ENCODE peak calls at places on chromosomes 2 and 18, in four cellular contexts. One of them, this sample, is unnamed.
A peak's percentile ranks its signal among the peaks of the same experiment; 100 is the strongest.

GRCh38 chr2:222722327-222722946 is 51.0 kb downstream of the MOGAT1 start:
- DNase-seq in tibial artery: no peak
- DNase-seq in K562: no peak
- DNase-seq in brain microvascular endothelial cell: no peak
- DNase-seq in this sample: peak; percentile 88

GRCh38 chr2:233061591-233062446 is 1.7 kb downstream of the INPP5D start:
- DNase-seq in tibial artery: peak; percentile 59
- DNase-seq in K562: peak; percentile 28
- DNase-seq in brain microvascular endothelial cell: no peak
- DNase-seq in this sample: no peak

GRCh38 chr18:6994053-6994452 is 123.5 kb downstream of the LAMA1 start:
- DNase-seq in tibial artery: no peak
- DNase-seq in K562: no peak
- DNase-seq in brain microvascular endothelial cell: no peak
- DNase-seq in this sample: no peak

GRCh38 chr18:47260138-47260923 is 8.9 kb upstream of the SKOR2 start:
- DNase-seq in tibial artery: no peak
- DNase-seq in K562: peak; percentile 32
- DNase-seq in brain microvascular endothelial cell: peak; percentile 7
- DNase-seq in this sample: peak; percentile 13

GRCh38 chr2:25197336-25198208 is 29.2 kb upstream of the POMC start:
- DNase-seq in tibial artery: no peak
- DNase-seq in K562: no peak
- DNase-seq in brain microvascular endothelial cell: no peak
- DNase-seq in this sample: peak; percentile 47

GRCh38 chr18:33212363-33212762 is 228.2 kb downstream of the CCDC178 start:
- DNase-seq in tibial artery: no peak
- DNase-seq in K562: no peak
- DNase-seq in brain microvascular endothelial cell: no peak
- DNase-seq in this sample: no peak

GRCh38 chr18:21242141-21243040 is at the start of gene GREB1L:
- DNase-seq in tibial artery: no peak
- DNase-seq in K562: no peak
- DNase-seq in brain microvascular endothelial cell: no peak
- DNase-seq in this sample: peak; percentile 53

GRCh38 chr18:2901405-2901989 is 54.7 kb downstream of the EMILIN2 start:
- DNase-seq in tibial artery: no peak
- DNase-seq in K562: no peak
- DNase-seq in brain microvascular endothelial cell: no peak
- DNase-seq in this sample: no peak

GRCh38 chr18:23648930-23649622 is 13.6 kb downstream of the ANKRD29 start:
- DNase-seq in tibial artery: no peak
- DNase-seq in K562: no peak
- DNase-seq in brain microvascular endothelial cell: no peak
- DNase-seq in this sample: no peak

GRCh38 chr18:23646282-23646681 is 16.4 kb downstream of the ANKRD29 start:
- DNase-seq in tibial artery: no peak
- DNase-seq in K562: no peak
- DNase-seq in brain microvascular endothelial cell: no peak
- DNase-seq in this sample: no peak

GRCh38 chr18:23648456-23648855 is 14.3 kb downstream of the ANKRD29 start:
- DNase-seq in tibial artery: no peak
- DNase-seq in K562: no peak
- DNase-seq in brain microvascular endothelial cell: no peak
- DNase-seq in this sample: no peak

GRCh38 chr18:23652232-23652631 is 10.5 kb downstream of the ANKRD29 start:
- DNase-seq in tibial artery: no peak
- DNase-seq in K562: no peak
- DNase-seq in brain microvascular endothelial cell: no peak
- DNase-seq in this sample: no peak

GRCh38 chr18:23650963-23651927 is 11.5 kb downstream of the ANKRD29 start:
- DNase-seq in tibial artery: no peak
- DNase-seq in K562: no peak
- DNase-seq in brain microvascular endothelial cell: peak; percentile 72
- DNase-seq in this sample: peak; percentile 86
- H3K27ac ChIP-seq in tibial artery: no peak overlapping the region
- H3K27ac ChIP-seq in K562: no peak overlapping the region
- H3K27ac ChIP-seq in brain microvascular endothelial cell: no peak overlapping the region
- H3K27ac ChIP-seq in this sample: no peak overlapping the region

DNA sequence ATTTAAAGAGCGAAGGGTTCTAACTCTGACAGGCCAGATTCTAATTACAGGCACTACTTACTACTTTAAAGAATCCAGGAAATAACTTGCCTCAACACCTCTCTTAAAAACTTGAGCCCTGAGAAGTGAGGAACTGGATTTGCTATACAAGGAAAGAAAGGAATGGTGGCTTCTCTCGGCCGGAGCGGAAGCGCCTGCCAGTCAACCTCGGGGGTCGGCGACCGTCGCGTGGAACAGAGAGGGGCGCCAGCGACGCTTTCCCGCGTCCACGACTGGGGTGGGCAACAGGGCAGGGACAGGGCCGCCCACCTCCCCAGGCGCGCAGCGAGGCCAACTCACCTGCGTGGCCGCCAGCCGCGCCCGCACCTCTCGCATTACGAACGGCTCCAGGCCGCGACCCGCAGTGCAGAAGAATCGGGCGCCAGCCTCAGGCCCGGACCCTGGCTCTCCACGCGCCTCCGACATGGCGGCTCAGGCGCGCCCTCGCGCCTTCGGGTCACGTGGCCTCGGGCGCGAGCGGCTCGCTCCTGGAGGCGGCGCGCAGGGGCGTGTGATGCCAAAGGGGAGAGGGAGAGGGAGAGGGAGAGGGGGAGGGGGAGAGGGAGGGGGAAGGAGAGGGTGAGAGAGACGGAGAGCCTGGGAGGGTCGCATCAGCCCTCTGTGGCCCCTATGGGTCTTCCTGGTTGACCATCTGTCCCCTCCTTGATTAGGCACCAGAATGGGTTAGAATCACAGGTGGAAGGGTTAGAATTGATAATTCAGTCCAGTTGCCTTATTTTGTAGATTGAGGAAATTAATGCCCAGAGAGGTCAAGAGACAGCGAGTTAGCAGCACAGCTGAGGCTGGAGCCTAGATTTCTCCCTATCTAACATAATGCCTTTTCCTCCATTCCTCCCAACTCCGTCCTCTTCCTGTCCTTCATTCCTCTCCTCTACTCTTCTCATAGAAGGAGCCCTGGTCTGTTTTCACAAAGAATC is at the start of gene THUMPD2:
- DNase-seq in tibial artery: peak; percentile 66
- DNase-seq in K562: peak; percentile 82
- DNase-seq in brain microvascular endothelial cell: peak; percentile 30
- DNase-seq in this sample: peak; percentile 51
- H3K27ac ChIP-seq in tibial artery: peak within 1 kb of the TSS; percentile 88
- H3K27ac ChIP-seq in K562: peak within 1 kb of the TSS; percentile 96
- H3K27ac ChIP-seq in brain microvascular endothelial cell: peak within 1 kb of the TSS; percentile 66
- H3K27ac ChIP-seq in this sample: peak within 1 kb of the TSS; percentile 78

DNA sequence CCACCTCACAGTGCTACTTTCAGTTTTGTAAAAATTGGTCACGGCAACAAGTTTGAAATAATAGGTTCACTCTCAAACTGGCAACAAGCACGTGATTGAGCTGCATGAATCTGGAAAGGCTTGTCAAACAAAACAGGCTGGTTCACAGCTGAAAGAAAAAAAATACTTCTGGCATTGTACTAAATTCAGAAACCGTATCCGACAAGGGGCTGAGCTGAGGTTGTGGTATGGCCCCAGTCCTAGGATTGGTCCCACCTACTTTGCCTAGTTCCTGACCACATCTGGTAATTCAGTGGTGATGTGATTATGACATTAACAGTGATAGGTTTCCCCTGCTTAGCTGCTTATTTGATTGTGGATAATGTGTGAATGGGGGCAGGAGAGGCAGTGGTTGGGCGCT is 326.5 kb upstream of the THUMPD2 start:
- DNase-seq in tibial artery: no peak
- DNase-seq in K562: no peak
- DNase-seq in brain microvascular endothelial cell: no peak
- DNase-seq in this sample: peak; percentile 88
- H3K27ac ChIP-seq in tibial artery: peak overlapping the region; percentile 18
- H3K27ac ChIP-seq in K562: no peak overlapping the region
- H3K27ac ChIP-seq in brain microvascular endothelial cell: no peak overlapping the region
- H3K27ac ChIP-seq in this sample: no peak overlapping the region

DNA sequence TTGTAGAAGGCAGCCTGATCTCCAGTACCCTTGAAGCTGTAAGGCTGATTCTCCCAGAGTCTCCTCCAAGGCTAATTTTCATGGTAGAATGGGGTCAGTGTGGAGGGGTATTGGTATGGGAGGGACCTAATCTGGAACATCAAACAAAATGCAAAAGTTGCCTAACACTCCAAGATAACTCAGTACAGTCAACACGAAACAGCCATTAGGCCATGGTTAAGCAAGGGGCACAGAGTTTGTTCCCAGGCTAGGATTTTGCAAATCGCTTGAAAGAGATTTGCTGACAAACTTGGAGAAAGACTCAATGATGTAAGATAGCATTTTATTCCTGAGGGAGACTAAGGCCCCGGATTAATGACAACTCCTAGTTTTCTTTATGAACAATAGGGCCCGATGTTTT is 5.4 kb downstream of the PID1 start:
- DNase-seq in tibial artery: no peak
- DNase-seq in K562: no peak
- DNase-seq in brain microvascular endothelial cell: no peak
- DNase-seq in this sample: no peak
- H3K27ac ChIP-seq in tibial artery: peak overlapping the region; percentile 53
- H3K27ac ChIP-seq in K562: no peak overlapping the region
- H3K27ac ChIP-seq in brain microvascular endothelial cell: no peak overlapping the region
- H3K27ac ChIP-seq in this sample: no peak overlapping the region

DNA sequence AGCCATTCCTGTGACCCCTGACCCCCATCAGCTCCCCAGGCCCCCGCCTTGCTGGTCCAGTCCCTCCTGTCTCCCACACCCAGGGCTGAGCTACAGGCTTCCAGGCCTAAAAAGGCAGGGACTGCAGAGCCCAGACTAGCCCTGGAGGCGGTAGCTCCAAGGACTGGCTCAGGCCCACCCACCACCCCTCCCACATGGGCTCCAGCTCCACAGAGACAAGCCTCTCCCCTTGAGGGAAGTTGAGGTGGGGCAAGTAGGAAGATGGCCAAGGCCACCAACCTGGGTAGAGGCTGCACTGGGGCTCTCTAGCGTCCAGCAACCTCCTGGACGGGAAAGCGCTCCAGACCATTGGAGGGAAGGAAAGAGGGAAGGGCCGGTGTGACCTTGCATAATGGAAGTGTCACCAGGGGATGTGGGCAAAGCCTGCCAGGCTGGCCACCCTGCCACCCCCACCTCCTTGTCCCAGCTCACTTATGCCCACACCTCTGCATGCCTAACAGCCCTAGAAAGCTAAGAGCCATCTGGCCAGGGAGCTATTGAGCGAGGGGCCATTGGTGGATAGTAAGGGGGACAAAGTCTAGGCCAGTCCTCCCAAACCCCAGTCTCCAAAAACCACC is 63.1 kb downstream of the TNS1 start:
- DNase-seq in tibial artery: no peak
- DNase-seq in K562: no peak
- DNase-seq in brain microvascular endothelial cell: no peak
- DNase-seq in this sample: no peak
- H3K27ac ChIP-seq in tibial artery: peak overlapping the region; percentile 98
- H3K27ac ChIP-seq in K562: no peak overlapping the region
- H3K27ac ChIP-seq in brain microvascular endothelial cell: no peak overlapping the region
- H3K27ac ChIP-seq in this sample: no peak overlapping the region

This sample was measured in astrocyte.